ENCODE peak calls at places on chromosomes 7 and 10, in six cellular contexts. P is EL, Z is ovary, Q is midbrain, H is astrocyte of the cerebellum, U is brain microvascular endothelial cell. C is an unnamed sample.
A peak's percentile ranks its signal among the peaks of the same experiment; 100 is the strongest.

GRCh38 chr10:34250722-34251121 is 564.4 kb downstream of the PARD3 start:
- DNase-seq in Q (no peak), P (no peak), U (no peak), H (no peak), Z (no peak), C (no peak)

GRCh38 chr7:16891338-16891737 is 9.6 kb upstream of the AGR3 start:
- DNase-seq in Q (peak; percentile 4), P (peak; percentile 68), Z (no peak), U (peak; percentile 47), H (peak; percentile 59), C (no peak)

GRCh38 chr7:111091623-111092370 is 870 bp downstream of the LRRN3 start:
- DNase-seq in H (no peak), U (peak; percentile 13), Q (peak; percentile 39), Z (no peak), P (no peak), C (no peak)

GRCh38 chr7:40234046-40234445 is 99.2 kb downstream of the SUGCT start:
- DNase-seq in P (no peak), Z (no peak), U (no peak), H (no peak), Q (no peak), C (no peak)

GRCh38 chr7:45073031-45073842 is 15.5 kb downstream of the NACAD start:
- DNase-seq in Q (no peak), P (no peak), U (no peak), Z (no peak), H (no peak), C (no peak)

GRCh38 chr7:3916146-3916545 is 615.1 kb downstream of the SDK1 start:
- DNase-seq in P (no peak), Z (no peak), Q (peak; percentile 17), H (no peak), U (peak; percentile 32), C (no peak)

GRCh38 chr7:132436121-132436520 is 140.1 kb downstream of the PLXNA4 start:
- DNase-seq in P (no peak), H (no peak), Z (no peak), U (no peak), Q (no peak), C (no peak)

GRCh38 chr7:136533732-136534131 is 334.7 kb upstream of the CHRM2 start:
- DNase-seq in H (no peak), Q (no peak), U (no peak), P (no peak), Z (no peak), C (no peak)

GRCh38 chr7:5754981-5755599 is 26.4 kb downstream of the RNF216 start:
- DNase-seq in U (no peak), Q (no peak), H (no peak), P (no peak), Z (no peak), C (no peak)

GRCh38 chr7:152145853-152146466 is 120.5 kb downstream of the GALNT11 start:
- DNase-seq in U (peak; percentile 70), H (peak; percentile 86), P (peak; percentile 54), Z (no peak), Q (peak; percentile 49), C (no peak)

GRCh38 chr7:72345208-72345727 is 66.9 kb downstream of the CALN1 start:
- DNase-seq in Z (no peak), U (no peak), Q (no peak), P (no peak), H (no peak), C (no peak)

GRCh38 chr10:80266513-80266863 is 23.0 kb downstream of the MAT1A start:
- DNase-seq in H (no peak), Z (no peak), U (no peak), P (no peak), Q (no peak), C (no peak)

GRCh38 chr10:122062831-122063674 is 74.1 kb downstream of the TACC2 start:
- DNase-seq in U (peak; percentile 82), Q (no peak), Z (peak; percentile 79), H (peak; percentile 24), P (peak; percentile 82), C (peak; percentile 92)

GRCh38 chr7:152663101-152663740 is 12.7 kb downstream of the XRCC2 start:
- DNase-seq in U (no peak), Z (no peak), Q (no peak), H (no peak), P (no peak), C (no peak)

GRCh38 chr10:13219685-13220670 is 14.2 kb downstream of the UCMA start:
- DNase-seq in Q (no peak), U (no peak), Z (no peak), P (peak; percentile 19), H (no peak), C (no peak)

GRCh38 chr7:77565917-77566316 is 28.8 kb downstream of the PTPN12 start:
- DNase-seq in Q (no peak), P (peak; percentile 71), U (peak; percentile 14), Z (no peak), H (no peak), C (no peak)

GRCh38 chr10:124197301-124198148 is 104.1 kb upstream of the CHST15 start:
- DNase-seq in U (no peak), H (no peak), Z (no peak), P (no peak), Q (peak; percentile 60), C (no peak)

GRCh38 chr10:18685555-18685954 is 26.3 kb downstream of the ARL5B start:
- DNase-seq in U (no peak), H (no peak), Q (no peak), Z (no peak), P (no peak), C (no peak)

GRCh38 chr10:52031771-52032170 is 282.3 kb upstream of the DKK1 start:
- DNase-seq in H (no peak), P (no peak), Z (no peak), U (no peak), Q (no peak), C (no peak)

GRCh38 chr10:70320751-70321150 is 36.9 kb upstream of the NPFFR1 start:
- DNase-seq in P (no peak), Z (no peak), H (no peak), U (no peak), Q (no peak), C (peak; percentile 78)